ENCODE peak calls at places on chromosomes 16 and 17, in seven cellular contexts. P is GM12878, Y is lower leg skin, Q is tibial nerve, B is brain microvascular endothelial cell, G is body of pancreas, Z is neural progenitor cell. X is an unnamed sample.
A peak's percentile ranks its signal among the peaks of the same experiment; 100 is the strongest.

GRCh38 chr16:7644171-7644570 is 311.5 kb downstream of the RBFOX1 start:
- DNase-seq in P (no peak), Y (no peak), Q (no peak), B (no peak), G (no peak), Z (no peak), X (no peak)

GRCh38 chr16:66741131-66741900 is 10.1 kb downstream of the DYNC1LI2 start:
- DNase-seq in P (no peak), Y (peak; percentile 97), Q (peak; percentile 98), B (peak; percentile 89), G (peak; percentile 97), Z (no peak), X (peak; percentile 85)

GRCh38 chr17:30380643-30381419 is 2.1 kb downstream of the CPD start:
- DNase-seq in P (no peak), Y (no peak), Q (no peak), B (no peak), G (no peak), Z (no peak), X (no peak)

GRCh38 chr17:46935658-46936266 is 12.8 kb downstream of the GOSR2 start:
- DNase-seq in P (no peak), Y (no peak), Q (no peak), B (peak; percentile 28), G (no peak), Z (no peak), X (no peak)

GRCh38 chr16:87012954-87013938 is 303.9 kb downstream of the C16orf95 start:
- DNase-seq in P (no peak), Y (no peak), Q (no peak), B (no peak), G (no peak), Z (no peak), X (no peak)

GRCh38 chr16:87487361-87487924 is 5.4 kb downstream of the ZCCHC14 start:
- DNase-seq in P (no peak), Y (peak; percentile 90), Q (no peak), B (no peak), G (peak; percentile 88), Z (peak; percentile 65), X (no peak)

GRCh38 chr17:62673614-62674362 is 46.3 kb downstream of the MRC2 start:
- DNase-seq in P (no peak), Y (no peak), Q (no peak), B (no peak), G (no peak), Z (no peak), X (no peak)

GRCh38 chr17:59046192-59046591 is 60.5 kb downstream of the TRIM37 start:
- DNase-seq in P (no peak), Y (no peak), Q (no peak), B (no peak), G (no peak), Z (no peak), X (no peak)

GRCh38 chr16:29702307-29702706 is 23.3 kb downstream of the QPRT start:
- DNase-seq in P (peak; percentile 35), Y (no peak), Q (no peak), B (no peak), G (no peak), Z (no peak), X (no peak)

GRCh38 chr17:40338058-40338457 is 26.5 kb downstream of the GJD3 start:
- DNase-seq in P (no peak), Y (no peak), Q (no peak), B (no peak), G (no peak), Z (no peak), X (no peak)

GRCh38 chr16:60776311-60776710 is 1259.9 kb downstream of the CDH8 start:
- DNase-seq in P (no peak), Y (no peak), Q (no peak), B (no peak), G (no peak), Z (no peak), X (no peak)

GRCh38 chr16:83969771-83970429 is 1.9 kb downstream of the NECAB2 start:
- DNase-seq in P (no peak), Y (no peak), Q (no peak), B (no peak), G (no peak), Z (peak; percentile 40), X (no peak)

GRCh38 chr16:23670137-23670776 is 8.4 kb upstream of the PLK1 start:
- DNase-seq in P (peak; percentile 77), Y (peak; percentile 39), Q (no peak), B (peak; percentile 79), G (no peak), Z (no peak), X (peak; percentile 82)

DNA sequence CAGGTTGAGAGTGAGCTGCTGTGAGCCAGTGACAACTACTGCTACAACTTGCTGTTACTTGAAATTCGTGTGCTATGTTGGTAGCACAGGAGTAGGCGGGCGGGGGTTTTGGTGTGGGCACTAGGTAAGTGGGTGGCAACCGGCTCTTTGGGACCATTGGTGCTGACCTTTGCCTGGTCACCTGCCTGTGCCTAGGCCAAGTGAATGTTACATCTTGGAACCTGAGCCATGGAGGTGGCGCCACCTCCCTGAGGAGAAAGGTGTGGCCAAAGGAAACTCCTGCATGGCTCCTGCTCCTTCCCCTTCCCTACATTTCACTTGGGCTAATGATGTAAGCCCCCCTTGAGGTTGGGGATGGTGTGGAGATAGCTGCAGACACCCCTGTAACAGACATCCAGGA is 25.4 kb upstream of the ARHGAP23 start:
- DNase-seq in P (no peak), Y (no peak), Q (no peak), B (no peak), G (no peak), Z (no peak), X (no peak)
- TF ChIP-seq CTCF in P (no peak), Y (no peak), Q (no peak), B (peak; percentile 24), G (no peak), Z (peak; percentile 17), X (peak; percentile 25)

GRCh38 chr17:43025290-43025657 is 243 bp downstream of the RND2 start:
- DNase-seq in P (no peak), Y (no peak), Q (no peak), B (no peak), G (no peak), Z (no peak), X (no peak)
- TF ChIP-seq CTCF in P (no peak), Y (no peak), Q (no peak), B (no peak), G (no peak), Z (no peak), X (no peak)

GRCh38 chr17:16123531-16123930 is 91.8 kb downstream of the NCOR1 start:
- DNase-seq in P (no peak), Y (no peak), Q (no peak), B (no peak), G (no peak), Z (no peak), X (no peak)

GRCh38 chr17:16117149-16117548 is 98.2 kb downstream of the NCOR1 start:
- DNase-seq in P (no peak), Y (no peak), Q (no peak), B (no peak), G (no peak), Z (no peak), X (no peak)

GRCh38 chr17:16122697-16123434 is 92.5 kb downstream of the NCOR1 start:
- DNase-seq in P (no peak), Y (no peak), Q (no peak), B (no peak), G (no peak), Z (no peak), X (no peak)

GRCh38 chr17:16121915-16122314 is 93.4 kb downstream of the NCOR1 start:
- DNase-seq in P (no peak), Y (no peak), Q (no peak), B (no peak), G (no peak), Z (no peak), X (peak; percentile 12)

DNA sequence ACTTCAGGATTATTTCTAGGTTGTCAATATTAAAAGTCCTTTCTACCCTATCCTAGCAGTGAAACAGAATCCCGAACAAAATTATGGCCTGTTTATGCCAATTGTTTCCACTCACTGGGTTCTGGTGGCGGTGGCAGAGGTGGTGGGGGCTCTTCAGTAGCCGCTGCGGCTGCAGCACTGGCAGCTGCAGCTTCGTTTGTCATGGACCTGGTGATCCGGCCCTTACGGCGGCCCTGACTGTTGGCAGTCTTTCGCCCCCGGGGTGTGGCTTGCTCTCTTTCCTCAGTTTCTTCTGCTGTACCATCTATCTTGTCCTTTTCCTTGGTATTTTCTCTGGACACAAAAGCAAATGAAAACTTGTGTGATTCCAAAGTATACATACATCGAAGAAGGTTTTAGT is 94.4 kb downstream of the NCOR1 start:
- DNase-seq in P (no peak), Y (no peak), Q (no peak), B (no peak), G (no peak), Z (no peak), X (no peak)
- TF ChIP-seq CTCF in P (no peak), Y (no peak), Q (no peak), B (no peak), G (no peak), Z (no peak), X (no peak)

DNA sequence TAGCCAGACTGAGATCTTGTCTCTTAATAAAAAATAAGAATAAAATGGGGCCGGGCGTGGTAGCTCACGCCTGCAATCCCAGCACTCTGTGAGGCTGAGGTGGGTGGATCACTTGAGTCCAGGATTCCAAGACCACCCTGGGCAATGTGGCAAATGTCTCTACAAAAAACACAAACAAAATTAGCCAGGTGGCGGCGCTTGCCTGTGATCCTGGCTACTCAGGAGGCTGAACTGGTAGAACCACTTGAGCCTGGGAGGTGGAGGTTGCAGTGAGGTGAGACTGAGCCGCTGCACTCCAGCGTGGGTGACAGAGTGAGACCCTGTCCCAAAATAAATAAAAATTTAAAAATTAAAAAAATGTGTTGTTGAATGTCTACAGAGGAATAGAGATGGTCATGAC is 2.9 kb upstream of the DEF8 start:
- DNase-seq in P (no peak), Y (no peak), Q (no peak), B (no peak), G (no peak), Z (no peak), X (no peak)
- TF ChIP-seq CTCF in P (no peak), Y (no peak), Q (no peak), B (no peak), G (no peak), Z (no peak), X (peak; percentile 12)

GRCh38 chr17:7586673-7587419 is 3.0 kb downstream of the SOX15 start:
- DNase-seq in P (no peak), Y (no peak), Q (no peak), B (no peak), G (no peak), Z (no peak), X (no peak)

GRCh38 chr17:7589204-7589868 is 558 bp downstream of the SOX15 start:
- DNase-seq in P (no peak), Y (peak; percentile 97), Q (peak; percentile 87), B (peak; percentile 77), G (peak; percentile 86), Z (peak; percentile 94), X (peak; percentile 78)

GRCh38 chr17:7588553-7589203 is 1.2 kb downstream of the SOX15 start:
- DNase-seq in P (no peak), Y (no peak), Q (no peak), B (no peak), G (no peak), Z (no peak), X (no peak)

GRCh38 chr17:7587831-7588230 is 2.1 kb downstream of the SOX15 start:
- DNase-seq in P (no peak), Y (no peak), Q (no peak), B (no peak), G (no peak), Z (no peak), X (peak; percentile 55)

DNA sequence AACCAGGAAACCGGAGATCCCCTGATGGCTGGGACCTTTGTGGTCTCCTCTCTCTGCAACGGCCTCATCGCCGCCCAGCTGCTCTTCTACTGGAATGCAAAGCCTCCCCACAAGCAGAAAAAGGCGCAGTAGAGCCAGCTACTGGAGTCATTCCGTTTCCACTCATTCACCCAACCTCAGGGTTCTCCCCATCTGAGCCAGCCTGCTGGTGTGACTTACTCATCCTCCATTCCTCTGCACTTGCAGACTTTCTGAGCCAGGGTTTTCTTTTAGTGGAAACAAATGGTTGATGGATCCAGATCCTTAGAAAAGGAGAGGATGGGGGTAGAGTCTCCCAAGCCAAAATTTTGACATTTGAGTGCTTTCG is 2.5 kb downstream of the SOX15 start:
- DNase-seq in P (no peak), Y (no peak), Q (no peak), B (peak; percentile 95), G (no peak), Z (no peak), X (peak; percentile 97)
- TF ChIP-seq CTCF in P (no peak), Y (no peak), Q (no peak), B (peak; percentile 47), G (no peak), Z (no peak), X (peak; percentile 36)

X was measured in HFFc6.